ENCODE peak calls at places on chromosomes 4 and X, in nine cellular contexts. E is neural crest cell; A is HEK293T; U is activated naive CD4-positive, alpha-beta T cell; B is cardiac muscle cell; K is esophagus squamous epithelium; V is GM23248; M is NCI-H1105; L is ovary. W is an unnamed sample.

GRCh38 chr4:174457468-174457867 is 64.8 kb downstream of the HPGD start:
- DNase-seq in E (no peak), A (no peak), U (no peak), B (no peak), K (no peak), V (no peak), M (no peak), L (no peak), W (no peak)

GRCh38 chrX:53716328-53717088 is 30.0 kb upstream of the HUWE1 start:
- DNase-seq in E (no peak), A (no peak), U (peak), B (peak), K (no peak), V (no peak), M (no peak), L (no peak), W (no peak)

GRCh38 chr4:69713593-69713992 is 46.8 kb downstream of the SULT1B1 start:
- DNase-seq in E (no peak), A (no peak), U (no peak), B (peak), K (no peak), V (peak), M (no peak), L (no peak), W (no peak)

GRCh38 chr4:2247128-2248043 is 5.5 kb upstream of the HAUS3 start:
- DNase-seq in E (no peak), A (no peak), U (no peak), B (no peak), K (no peak), V (no peak), M (no peak), L (peak), W (no peak)

GRCh38 chrX:118116308-118117068 is at the start of gene KLHL13:
- DNase-seq in E (peak), A (peak), U (peak), B (peak), K (no peak), V (peak), M (peak), L (peak), W (no peak)

GRCh38 chr4:102868153-102868781 is 525 bp upstream of the CISD2 start:
- DNase-seq in E (peak), A (no peak), U (no peak), B (no peak), K (no peak), V (no peak), M (no peak), L (peak), W (no peak)

GRCh38 chr4:17981063-17981462 is 40.5 kb downstream of the LCORL start:
- DNase-seq in E (no peak), A (no peak), U (no peak), B (peak), K (no peak), V (peak), M (no peak), L (no peak), W (no peak)

GRCh38 chrX:123976671-123977316 is 15.3 kb downstream of the STAG2 start:
- DNase-seq in E (no peak), A (peak), U (no peak), B (peak), K (no peak), V (peak), M (no peak), L (no peak), W (no peak)

GRCh38 chr4:160286051-160286450 is 1183.2 kb downstream of the RAPGEF2 start:
- DNase-seq in E (no peak), A (no peak), U (no peak), B (no peak), K (no peak), V (no peak), M (no peak), L (no peak), W (no peak)

GRCh38 chrX:49884290-49884862 is 5.1 kb downstream of the USP27X start:
- DNase-seq in E (peak), A (peak), U (peak), B (peak), K (no peak), V (peak), M (peak), L (peak), W (no peak)

GRCh38 chr4:81754169-81754568 is 282.5 kb upstream of the RASGEF1B start:
- DNase-seq in E (no peak), A (no peak), U (no peak), B (peak), K (no peak), V (peak), M (no peak), L (no peak), W (peak)

GRCh38 chr4:112853662-112854256 is 195.7 kb upstream of the ANK2 start:
- DNase-seq in E (no peak), A (no peak), U (no peak), B (peak), K (no peak), V (peak), M (no peak), L (no peak), W (no peak)

GRCh38 chr4:88706574-88706973 is 8.9 kb upstream of the NAP1L5 start:
- DNase-seq in E (no peak), A (peak), U (no peak), B (peak), K (no peak), V (peak), M (peak), L (peak), W (peak)

GRCh38 chr4:185735887-185736286 is 76.1 kb downstream of the SORBS2 start:
- DNase-seq in E (no peak), A (no peak), U (no peak), B (no peak), K (no peak), V (no peak), M (no peak), L (no peak), W (no peak)

GRCh38 chr4:52192697-52193096 is 141.6 kb downstream of the SPATA18 start:
- DNase-seq in E (no peak), A (no peak), U (no peak), B (peak), K (no peak), V (peak), M (no peak), L (no peak), W (no peak)

W was measured in cerebellar nuclear complex.